ENCODE peak calls at places on chromosomes 5 and 9, in four cellular contexts. I is hypothalamus; L is activated CD4-positive, CD25-positive, alpha-beta regulatory T cell treated with anti-CD3 and anti-CD28 coated beads, Interleukin-2, amount 50 U/mL, for 16 hours; V is ovary. J is an unnamed sample.
A peak's percentile ranks its signal among the peaks of the same experiment; 100 is the strongest.

GRCh38 chr5:101676646-101677045 is 619.4 kb downstream of the SLCO4C1 start:
- DNase-seq in I (no peak), L (no peak), V (no peak), J (no peak)

GRCh38 chr5:124980174-124980941 is 233.9 kb upstream of the ZNF608 start:
- DNase-seq in I (peak; percentile 36), L (no peak), V (no peak), J (no peak)

GRCh38 chr5:143554194-143554717 is 150.8 kb upstream of the NR3C1 start:
- DNase-seq in I (no peak), L (no peak), V (no peak), J (no peak)

GRCh38 chr5:10831416-10831815 is 70.4 kb upstream of the DAP start:
- DNase-seq in I (no peak), L (no peak), V (no peak), J (no peak)

GRCh38 chr5:123035320-123035949 is 1.1 kb downstream of the PPIC start:
- DNase-seq in I (no peak), L (no peak), V (peak; percentile 30), J (peak; percentile 76)

GRCh38 chr5:8686707-8687106 is 817.8 kb downstream of the MTRR start:
- DNase-seq in I (no peak), L (no peak), V (no peak), J (no peak)

GRCh38 chr9:137970098-137970497 is 92.5 kb downstream of the CACNA1B start:
- DNase-seq in I (no peak), L (no peak), V (no peak), J (no peak)

GRCh38 chr5:14901462-14902051 is 30.0 kb upstream of the ANKH start:
- DNase-seq in I (no peak), L (no peak), V (no peak), J (no peak)

J was measured in right cardiac atrium.